ENCODE peak calls at places on chromosomes 4 and X, in nine cellular contexts. One of them, this sample, is unnamed.

GRCh38 chr4:17817027-17817426 is 6.2 kb downstream of the NCAPG start:
- DNase-seq in activated CD8-positive, alpha-beta T cell treated with anti-CD3 and anti-CD28 coated beads for 36 hours: no peak
- DNase-seq in DND-41: no peak
- DNase-seq in CD4-positive, alpha-beta T cell: no peak
- DNase-seq in GM12865: peak; percentile 62
- DNase-seq in uterus: no peak
- DNase-seq in choroid plexus epithelial cell: peak; percentile 91
- DNase-seq in fibroblast of lung: peak; percentile 87
- DNase-seq in epithelial cell of esophagus: peak; percentile 70
- DNase-seq in this sample: no peak

GRCh38 chrX:107935664-107936433 is 46.3 kb downstream of the TEX13B start:
- DNase-seq in fibroblast of lung: peak; percentile 0
- DNase-seq in GM12865: no peak
- DNase-seq in CD4-positive, alpha-beta T cell: no peak
- DNase-seq in activated CD8-positive, alpha-beta T cell treated with anti-CD3 and anti-CD28 coated beads for 36 hours: peak; percentile 1
- DNase-seq in choroid plexus epithelial cell: peak; percentile 10
- DNase-seq in uterus: no peak
- DNase-seq in DND-41: no peak
- DNase-seq in epithelial cell of esophagus: peak; percentile 77
- DNase-seq in this sample: peak; percentile 14

GRCh38 chrX:134512566-134512965 is 52.6 kb downstream of the HPRT1 start:
- DNase-seq in choroid plexus epithelial cell: peak; percentile 83
- DNase-seq in DND-41: no peak
- DNase-seq in CD4-positive, alpha-beta T cell: no peak
- DNase-seq in activated CD8-positive, alpha-beta T cell treated with anti-CD3 and anti-CD28 coated beads for 36 hours: no peak
- DNase-seq in fibroblast of lung: peak; percentile 64
- DNase-seq in uterus: no peak
- DNase-seq in epithelial cell of esophagus: peak; percentile 88
- DNase-seq in GM12865: no peak
- DNase-seq in this sample: no peak

GRCh38 chr4:27791640-27792039 is 931.0 kb downstream of the STIM2 start:
- DNase-seq in fibroblast of lung: peak; percentile 73
- DNase-seq in choroid plexus epithelial cell: peak; percentile 72
- DNase-seq in DND-41: no peak
- DNase-seq in activated CD8-positive, alpha-beta T cell treated with anti-CD3 and anti-CD28 coated beads for 36 hours: no peak
- DNase-seq in uterus: no peak
- DNase-seq in epithelial cell of esophagus: no peak
- DNase-seq in CD4-positive, alpha-beta T cell: no peak
- DNase-seq in GM12865: no peak
- DNase-seq in this sample: no peak

GRCh38 chr4:72295966-72296557 is 264.3 kb downstream of the NPFFR2 start:
- DNase-seq in epithelial cell of esophagus: peak; percentile 60
- DNase-seq in DND-41: no peak
- DNase-seq in uterus: no peak
- DNase-seq in choroid plexus epithelial cell: peak; percentile 84
- DNase-seq in CD4-positive, alpha-beta T cell: no peak
- DNase-seq in GM12865: peak; percentile 26
- DNase-seq in fibroblast of lung: peak; percentile 74
- DNase-seq in activated CD8-positive, alpha-beta T cell treated with anti-CD3 and anti-CD28 coated beads for 36 hours: no peak
- DNase-seq in this sample: peak; percentile 5

GRCh38 chr4:183443609-183444148 is 757 bp upstream of the CDKN2AIP start:
- DNase-seq in uterus: no peak
- DNase-seq in epithelial cell of esophagus: no peak
- DNase-seq in fibroblast of lung: no peak
- DNase-seq in GM12865: no peak
- DNase-seq in CD4-positive, alpha-beta T cell: no peak
- DNase-seq in choroid plexus epithelial cell: peak; percentile 64
- DNase-seq in activated CD8-positive, alpha-beta T cell treated with anti-CD3 and anti-CD28 coated beads for 36 hours: peak; percentile 61
- DNase-seq in DND-41: peak; percentile 67
- DNase-seq in this sample: no peak

GRCh38 chrX:132467029-132467428 is 21.8 kb downstream of the MBNL3 start:
- DNase-seq in GM12865: no peak
- DNase-seq in uterus: no peak
- DNase-seq in activated CD8-positive, alpha-beta T cell treated with anti-CD3 and anti-CD28 coated beads for 36 hours: no peak
- DNase-seq in choroid plexus epithelial cell: peak; percentile 10
- DNase-seq in fibroblast of lung: peak; percentile 25
- DNase-seq in CD4-positive, alpha-beta T cell: no peak
- DNase-seq in DND-41: no peak
- DNase-seq in epithelial cell of esophagus: peak; percentile 59
- DNase-seq in this sample: no peak

GRCh38 chrX:12721042-12721441 is 70.2 kb upstream of the PRPS2 start:
- DNase-seq in fibroblast of lung: no peak
- DNase-seq in GM12865: peak; percentile 1
- DNase-seq in choroid plexus epithelial cell: no peak
- DNase-seq in DND-41: peak; percentile 4
- DNase-seq in CD4-positive, alpha-beta T cell: no peak
- DNase-seq in epithelial cell of esophagus: peak; percentile 2
- DNase-seq in uterus: no peak
- DNase-seq in activated CD8-positive, alpha-beta T cell treated with anti-CD3 and anti-CD28 coated beads for 36 hours: no peak
- DNase-seq in this sample: peak; percentile 56

GRCh38 chr4:152109585-152110509 is 349.0 kb upstream of the GATB start:
- DNase-seq in epithelial cell of esophagus: no peak
- DNase-seq in choroid plexus epithelial cell: peak; percentile 21
- DNase-seq in fibroblast of lung: peak; percentile 18
- DNase-seq in activated CD8-positive, alpha-beta T cell treated with anti-CD3 and anti-CD28 coated beads for 36 hours: no peak
- DNase-seq in uterus: no peak
- DNase-seq in DND-41: no peak
- DNase-seq in CD4-positive, alpha-beta T cell: no peak
- DNase-seq in GM12865: no peak
- DNase-seq in this sample: no peak

GRCh38 chr4:159229164-159229563 is 126.3 kb downstream of the RAPGEF2 start:
- DNase-seq in choroid plexus epithelial cell: peak; percentile 95
- DNase-seq in uterus: no peak
- DNase-seq in DND-41: no peak
- DNase-seq in activated CD8-positive, alpha-beta T cell treated with anti-CD3 and anti-CD28 coated beads for 36 hours: no peak
- DNase-seq in epithelial cell of esophagus: no peak
- DNase-seq in fibroblast of lung: peak; percentile 80
- DNase-seq in CD4-positive, alpha-beta T cell: no peak
- DNase-seq in GM12865: no peak
- DNase-seq in this sample: no peak

GRCh38 chrX:149871940-149872339 is 9.0 kb upstream of the MAGEA8 start:
- DNase-seq in DND-41: peak; percentile 62
- DNase-seq in uterus: no peak
- DNase-seq in epithelial cell of esophagus: peak; percentile 50
- DNase-seq in activated CD8-positive, alpha-beta T cell treated with anti-CD3 and anti-CD28 coated beads for 36 hours: peak; percentile 79
- DNase-seq in CD4-positive, alpha-beta T cell: peak; percentile 48
- DNase-seq in fibroblast of lung: no peak
- DNase-seq in GM12865: peak; percentile 58
- DNase-seq in choroid plexus epithelial cell: peak; percentile 11
- DNase-seq in this sample: peak; percentile 42

GRCh38 chr4:53763813-53764597 is 172.7 kb upstream of the LNX1 start:
- DNase-seq in activated CD8-positive, alpha-beta T cell treated with anti-CD3 and anti-CD28 coated beads for 36 hours: no peak
- DNase-seq in epithelial cell of esophagus: peak; percentile 19
- DNase-seq in fibroblast of lung: peak; percentile 68
- DNase-seq in choroid plexus epithelial cell: peak; percentile 84
- DNase-seq in GM12865: no peak
- DNase-seq in CD4-positive, alpha-beta T cell: no peak
- DNase-seq in DND-41: no peak
- DNase-seq in uterus: no peak
- DNase-seq in this sample: no peak

GRCh38 chr4:11876104-11876503 is 447.4 kb upstream of the HS3ST1 start:
- DNase-seq in activated CD8-positive, alpha-beta T cell treated with anti-CD3 and anti-CD28 coated beads for 36 hours: no peak
- DNase-seq in uterus: no peak
- DNase-seq in choroid plexus epithelial cell: no peak
- DNase-seq in CD4-positive, alpha-beta T cell: no peak
- DNase-seq in fibroblast of lung: no peak
- DNase-seq in DND-41: no peak
- DNase-seq in GM12865: no peak
- DNase-seq in epithelial cell of esophagus: no peak
- DNase-seq in this sample: no peak

GRCh38 chrX:373641-374471 is 12.9 kb downstream of the PPP2R3B start:
- DNase-seq in activated CD8-positive, alpha-beta T cell treated with anti-CD3 and anti-CD28 coated beads for 36 hours: peak; percentile 59
- DNase-seq in CD4-positive, alpha-beta T cell: peak; percentile 50
- DNase-seq in epithelial cell of esophagus: peak; percentile 53
- DNase-seq in DND-41: peak; percentile 61
- DNase-seq in choroid plexus epithelial cell: peak; percentile 31
- DNase-seq in fibroblast of lung: no peak
- DNase-seq in uterus: no peak
- DNase-seq in GM12865: no peak
- DNase-seq in this sample: peak; percentile 69

GRCh38 chrX:47645530-47645929 is 4.8 kb downstream of the ELK1 start:
- DNase-seq in DND-41: no peak
- DNase-seq in uterus: no peak
- DNase-seq in CD4-positive, alpha-beta T cell: no peak
- DNase-seq in GM12865: no peak
- DNase-seq in activated CD8-positive, alpha-beta T cell treated with anti-CD3 and anti-CD28 coated beads for 36 hours: no peak
- DNase-seq in epithelial cell of esophagus: peak; percentile 34
- DNase-seq in choroid plexus epithelial cell: peak; percentile 67
- DNase-seq in fibroblast of lung: no peak
- DNase-seq in this sample: no peak

GRCh38 chr4:152678841-152679240 is 956 bp downstream of the TMEM154 start:
- DNase-seq in DND-41: no peak
- DNase-seq in epithelial cell of esophagus: peak; percentile 37
- DNase-seq in uterus: no peak
- DNase-seq in CD4-positive, alpha-beta T cell: no peak
- DNase-seq in fibroblast of lung: no peak
- DNase-seq in choroid plexus epithelial cell: no peak
- DNase-seq in GM12865: no peak
- DNase-seq in activated CD8-positive, alpha-beta T cell treated with anti-CD3 and anti-CD28 coated beads for 36 hours: no peak
- DNase-seq in this sample: no peak

DNA sequence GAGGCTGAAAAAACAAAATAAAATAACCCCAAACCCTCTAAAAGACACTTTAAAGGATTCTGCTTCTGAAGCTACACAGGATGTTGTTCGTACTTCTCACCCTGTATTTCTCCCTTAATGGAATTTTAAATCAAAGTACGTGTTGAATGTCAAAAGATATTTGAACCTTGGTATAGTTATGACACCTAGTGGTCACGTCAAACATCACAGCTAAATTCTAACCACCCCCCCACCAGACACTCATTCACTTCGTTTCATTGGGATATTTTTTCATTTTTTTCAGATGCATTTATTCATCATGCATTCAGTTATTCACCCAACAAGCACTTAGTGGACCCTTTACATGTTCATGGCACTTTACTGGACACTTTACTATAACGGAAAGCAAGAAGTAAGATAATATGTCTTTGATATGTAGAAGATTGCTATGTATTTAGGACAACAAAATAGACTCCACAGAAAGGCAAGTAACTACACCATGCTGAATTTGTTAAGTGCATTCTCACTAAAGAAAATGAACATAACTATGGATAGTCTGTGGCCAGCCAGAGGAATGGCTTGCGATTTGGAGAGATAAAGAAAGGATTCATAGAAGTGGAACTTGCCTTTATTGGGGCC is 62.5 kb upstream of the GPR174 start:
- DNase-seq in activated CD8-positive, alpha-beta T cell treated with anti-CD3 and anti-CD28 coated beads for 36 hours: peak; percentile 46
- DNase-seq in CD4-positive, alpha-beta T cell: no peak
- DNase-seq in epithelial cell of esophagus: peak; percentile 29
- DNase-seq in GM12865: peak; percentile 66
- DNase-seq in uterus: no peak
- DNase-seq in DND-41: peak; percentile 57
- DNase-seq in fibroblast of lung: peak; percentile 23
- DNase-seq in choroid plexus epithelial cell: peak; percentile 61
- DNase-seq in this sample: peak; percentile 1
- TF ChIP-seq CTCF in activated CD8-positive, alpha-beta T cell treated with anti-CD3 and anti-CD28 coated beads for 36 hours: peak; percentile 46
- TF ChIP-seq CTCF in CD4-positive, alpha-beta T cell: peak; percentile 43
- TF ChIP-seq CTCF in epithelial cell of esophagus: peak; percentile 38
- TF ChIP-seq CTCF in GM12865: peak; percentile 39
- TF ChIP-seq CTCF in uterus: peak; percentile 47
- TF ChIP-seq CTCF in DND-41: peak; percentile 74
- TF ChIP-seq CTCF in fibroblast of lung: peak; percentile 26
- TF ChIP-seq CTCF in choroid plexus epithelial cell: peak; percentile 44
- TF ChIP-seq CTCF in this sample: peak; percentile 50

GRCh38 chr4:189090174-189090814 is 850.4 kb upstream of the FRG1 start:
- DNase-seq in DND-41: no peak
- DNase-seq in fibroblast of lung: peak; percentile 36
- DNase-seq in uterus: no peak
- DNase-seq in CD4-positive, alpha-beta T cell: no peak
- DNase-seq in GM12865: no peak
- DNase-seq in epithelial cell of esophagus: peak; percentile 52
- DNase-seq in choroid plexus epithelial cell: peak; percentile 1
- DNase-seq in activated CD8-positive, alpha-beta T cell treated with anti-CD3 and anti-CD28 coated beads for 36 hours: no peak
- DNase-seq in this sample: peak; percentile 10
- TF ChIP-seq CTCF in DND-41: no peak
- TF ChIP-seq CTCF in fibroblast of lung: peak; percentile 55
- TF ChIP-seq CTCF in uterus: no peak
- TF ChIP-seq CTCF in CD4-positive, alpha-beta T cell: no peak
- TF ChIP-seq CTCF in GM12865: no peak
- TF ChIP-seq CTCF in epithelial cell of esophagus: peak; percentile 85
- TF ChIP-seq CTCF in choroid plexus epithelial cell: peak; percentile 35
- TF ChIP-seq CTCF in activated CD8-positive, alpha-beta T cell treated with anti-CD3 and anti-CD28 coated beads for 36 hours: no peak
- TF ChIP-seq CTCF in this sample: peak; percentile 54

DNA sequence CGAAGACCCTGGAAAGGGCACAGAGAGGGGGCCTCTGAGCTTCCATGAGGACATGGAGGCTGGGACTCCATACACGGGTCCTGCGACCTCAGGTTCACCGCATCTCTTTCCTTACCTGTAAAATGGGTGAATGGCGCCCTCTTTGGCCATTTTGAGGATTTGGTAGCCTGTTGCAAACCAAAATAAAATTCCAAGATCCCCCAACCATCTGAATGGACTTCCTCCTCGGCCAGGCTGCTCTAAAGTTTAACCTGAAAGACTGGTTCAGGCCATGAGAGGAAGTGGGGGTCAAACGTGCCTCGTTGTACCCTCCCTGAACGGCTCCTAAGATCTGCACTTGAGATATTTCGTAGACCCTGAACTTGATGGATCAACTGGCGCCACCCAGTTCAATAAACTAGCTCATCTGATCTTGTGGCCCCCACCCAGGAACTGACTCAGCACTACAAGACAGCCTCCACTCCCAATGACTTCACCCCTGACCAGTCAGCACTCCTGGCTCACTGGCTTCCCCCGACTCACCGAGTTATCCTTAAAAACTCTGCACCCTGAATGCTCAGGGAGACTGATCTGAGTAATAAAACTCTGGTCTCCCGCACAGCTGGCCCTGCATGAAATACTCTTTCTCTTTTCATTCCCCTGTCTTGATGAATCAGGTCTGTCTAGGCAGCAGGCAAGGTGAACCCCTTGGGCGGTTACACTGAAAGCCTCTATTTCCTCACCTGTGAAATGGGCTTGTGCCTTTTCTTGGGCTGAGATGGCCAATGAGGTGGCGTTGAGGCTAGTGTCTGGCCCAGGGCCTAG is 32.9 kb upstream of the GPR78 start:
- DNase-seq in CD4-positive, alpha-beta T cell: no peak
- DNase-seq in epithelial cell of esophagus: peak; percentile 45
- DNase-seq in uterus: no peak
- DNase-seq in DND-41: no peak
- DNase-seq in activated CD8-positive, alpha-beta T cell treated with anti-CD3 and anti-CD28 coated beads for 36 hours: peak; percentile 19
- DNase-seq in choroid plexus epithelial cell: peak; percentile 60
- DNase-seq in GM12865: peak; percentile 70
- DNase-seq in fibroblast of lung: peak; percentile 27
- DNase-seq in this sample: no peak
- TF ChIP-seq CTCF in CD4-positive, alpha-beta T cell: no peak
- TF ChIP-seq CTCF in epithelial cell of esophagus: no peak
- TF ChIP-seq CTCF in uterus: peak; percentile 17
- TF ChIP-seq CTCF in DND-41: peak; percentile 50
- TF ChIP-seq CTCF in activated CD8-positive, alpha-beta T cell treated with anti-CD3 and anti-CD28 coated beads for 36 hours: peak; percentile 23
- TF ChIP-seq CTCF in choroid plexus epithelial cell: peak; percentile 59
- TF ChIP-seq CTCF in GM12865: peak; percentile 53
- TF ChIP-seq CTCF in fibroblast of lung: peak; percentile 15
- TF ChIP-seq CTCF in this sample: peak; percentile 17

DNA sequence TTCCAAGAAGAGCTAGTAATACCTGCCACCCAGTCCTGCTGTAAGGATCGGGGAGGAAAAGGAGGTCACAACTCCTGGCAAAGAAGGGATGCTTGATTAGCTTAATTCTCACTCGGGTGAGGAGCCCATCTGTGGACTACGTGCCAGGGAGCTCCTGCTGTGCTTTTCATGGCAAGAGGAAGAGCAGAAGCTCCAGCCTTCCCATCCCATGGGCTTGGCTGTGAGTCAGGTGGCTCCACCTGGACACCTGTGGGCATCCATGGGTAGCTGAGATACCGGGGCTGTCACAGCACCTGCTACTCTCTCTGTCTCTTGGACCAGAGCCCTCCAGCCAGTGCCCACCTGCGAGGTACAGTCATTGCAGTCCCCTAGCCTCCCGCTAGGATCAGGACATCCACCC is 18.0 kb downstream of the CLNK start:
- DNase-seq in fibroblast of lung: no peak
- DNase-seq in epithelial cell of esophagus: no peak
- DNase-seq in uterus: no peak
- DNase-seq in CD4-positive, alpha-beta T cell: no peak
- DNase-seq in DND-41: no peak
- DNase-seq in activated CD8-positive, alpha-beta T cell treated with anti-CD3 and anti-CD28 coated beads for 36 hours: no peak
- DNase-seq in GM12865: no peak
- DNase-seq in choroid plexus epithelial cell: no peak
- DNase-seq in this sample: no peak
- TF ChIP-seq CTCF in fibroblast of lung: no peak
- TF ChIP-seq CTCF in epithelial cell of esophagus: no peak
- TF ChIP-seq CTCF in uterus: no peak
- TF ChIP-seq CTCF in CD4-positive, alpha-beta T cell: no peak
- TF ChIP-seq CTCF in DND-41: no peak
- TF ChIP-seq CTCF in activated CD8-positive, alpha-beta T cell treated with anti-CD3 and anti-CD28 coated beads for 36 hours: no peak
- TF ChIP-seq CTCF in GM12865: no peak
- TF ChIP-seq CTCF in choroid plexus epithelial cell: no peak
- TF ChIP-seq CTCF in this sample: no peak